ENCODE peak calls at places on chromosomes 6 and 20, in four cellular contexts. B is cardiac fibroblast, H is RWPE1, V is spleen. G is an unnamed sample.

GRCh38 chr6:150537893-150538292 is 61.8 kb upstream of the PLEKHG1 start:
- DNase-seq in V (no peak), H (no peak), B (no peak), G (no peak)

GRCh38 chr6:127031511-127031910 is 87.0 kb upstream of the RSPO3 start:
- DNase-seq in V (no peak), H (no peak), B (no peak), G (no peak)

GRCh38 chr20:25486377-25486776 is 78.9 kb downstream of the GINS1 start:
- DNase-seq in H (no peak), V (no peak), B (peak; percentile 38), G (no peak)

GRCh38 chr20:24039196-24039595 is 50.6 kb upstream of the GGTLC1 start:
- DNase-seq in H (no peak), V (no peak), B (no peak), G (no peak)

GRCh38 chr6:35497571-35498406 is 910 bp upstream of the TEAD3 start:
- DNase-seq in B (peak; percentile 86), V (peak; percentile 86), H (peak; percentile 70), G (peak; percentile 22)

GRCh38 chr6:37576336-37576737 is 76.6 kb upstream of the CCDC167 start:
- DNase-seq in V (no peak), B (no peak), H (peak; percentile 83), G (peak; percentile 87)

GRCh38 chr6:145562771-145563615 is 172.3 kb downstream of the EPM2A start:
- DNase-seq in H (no peak), B (no peak), V (no peak), G (no peak)

GRCh38 chr20:22999756-23000155 is 35.4 kb upstream of the SSTR4 start:
- DNase-seq in H (no peak), V (no peak), B (no peak), G (peak; percentile 55)

GRCh38 chr6:113809818-113810217 is 47.3 kb upstream of the MARCKS start:
- DNase-seq in B (no peak), V (no peak), H (no peak), G (no peak)

GRCh38 chr20:33209789-33210188 is 7.4 kb upstream of the BPIFA3 start:
- DNase-seq in B (peak; percentile 63), V (no peak), H (peak; percentile 91), G (peak; percentile 41)

GRCh38 chr20:39291301-39291700 is 329.2 kb downstream of the DHX35 start:
- DNase-seq in B (no peak), V (no peak), H (no peak), G (no peak)

GRCh38 chr6:27759930-27760329 is 152.3 kb downstream of the OR2B2 start:
- DNase-seq in H (no peak), B (no peak), V (no peak), G (no peak)

GRCh38 chr6:105606871-105607421 is 204.1 kb upstream of the PREP start:
- DNase-seq in H (no peak), V (no peak), B (no peak), G (peak; percentile 56)

GRCh38 chr20:25275813-25276532 is 28.1 kb downstream of the PYGB start:
- DNase-seq in V (peak; percentile 74), B (no peak), H (no peak), G (no peak)

GRCh38 chr6:87730310-87730709 is 28.3 kb upstream of the AKIRIN2 start:
- DNase-seq in V (no peak), H (peak; percentile 41), B (peak; percentile 41), G (peak; percentile 91)

GRCh38 chr20:47687095-47687987 is 97.9 kb downstream of the SULF2 start:
- DNase-seq in B (no peak), H (no peak), V (no peak), G (no peak)

GRCh38 chr6:33621396-33622388 is 570 bp downstream of the ITPR3 start:
- DNase-seq in H (no peak), B (peak; percentile 57), V (peak; percentile 86), G (peak; percentile 33)

GRCh38 chr6:100229512-100229911 is 235.2 kb downstream of the SIM1 start:
- DNase-seq in B (no peak), H (no peak), V (no peak), G (no peak)

GRCh38 chr20:39716796-39717341 is 754.7 kb downstream of the DHX35 start:
- DNase-seq in B (no peak), H (no peak), V (no peak), G (peak; percentile 11)

GRCh38 chr6:1792989-1793388 is 183.3 kb downstream of the FOXC1 start:
- DNase-seq in B (peak; percentile 25), V (no peak), H (peak; percentile 62), G (peak; percentile 42)
- TF ChIP-seq CTCF in B (peak; percentile 56), V (peak; percentile 9), H (peak; percentile 43), G (peak; percentile 46)

DNA sequence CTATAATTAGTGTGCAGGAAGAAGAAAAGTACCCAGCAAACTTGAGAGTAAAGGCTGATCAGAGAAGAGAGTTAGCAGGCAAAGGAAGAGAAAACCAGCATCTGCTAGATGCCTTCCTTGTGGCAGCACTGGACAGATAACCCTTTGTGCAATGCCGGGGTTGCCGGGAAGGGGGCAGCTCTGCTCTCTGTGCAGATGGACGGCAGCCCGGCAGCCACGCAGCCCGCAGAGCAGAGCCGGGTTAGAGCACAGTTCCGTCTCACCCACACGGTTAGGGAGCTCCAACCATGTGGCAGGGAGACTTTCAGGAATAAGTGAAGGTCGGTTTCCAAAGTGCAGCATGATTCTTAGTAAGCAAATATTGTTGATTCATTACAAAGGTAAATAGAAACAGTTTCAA is 80.0 kb upstream of the RPS6KA2 start:
- DNase-seq in B (peak; percentile 35), H (no peak), V (peak; percentile 82), G (peak; percentile 32)
- TF ChIP-seq CTCF in B (peak; percentile 47), H (no peak), V (no peak), G (peak; percentile 57)

GRCh38 chr6:31252625-31253024 is 19.3 kb downstream of the HLA-C start:
- DNase-seq in V (no peak), B (no peak), H (no peak), G (no peak)
- TF ChIP-seq CTCF in V (no peak), B (no peak), H (no peak), G (no peak)

GRCh38 chr20:44183282-44183681 is 3.7 kb downstream of the JPH2 start:
- DNase-seq in H (no peak), V (no peak), B (no peak), G (no peak)
- TF ChIP-seq CTCF in H (no peak), V (no peak), B (no peak), G (no peak)

DNA sequence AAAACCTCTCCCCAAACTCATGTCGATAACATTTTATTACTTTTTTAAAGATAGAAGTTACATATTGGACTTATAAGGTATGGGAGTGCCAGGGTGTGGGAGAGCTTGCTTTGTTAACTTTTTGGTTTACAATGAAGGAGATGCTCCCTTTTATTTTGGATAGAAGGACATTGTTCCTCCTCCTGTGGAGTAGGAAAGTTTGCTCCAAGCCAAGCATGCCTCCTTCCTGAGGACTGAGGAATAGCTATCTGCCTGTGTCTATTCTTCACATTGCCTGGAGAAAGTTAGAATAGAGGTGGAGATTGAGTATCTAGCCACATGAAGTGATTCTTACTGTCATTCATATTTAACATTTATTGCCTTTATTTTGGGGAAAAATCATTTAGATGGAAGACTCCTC is 71.9 kb downstream of the EYA4 start:
- DNase-seq in B (no peak), V (no peak), H (no peak), G (no peak)
- TF ChIP-seq CTCF in B (no peak), V (no peak), H (no peak), G (no peak)

GRCh38 chr20:50152394-50153152 is 950 bp downstream of the PEDS1 start:
- DNase-seq in B (no peak), V (no peak), H (peak; percentile 78), G (peak; percentile 80)
- TF ChIP-seq CTCF in B (no peak), V (no peak), H (no peak), G (peak; percentile 46)

GRCh38 chr6:96015791-96016776 is at the start of gene FUT9:
- DNase-seq in V (peak; percentile 52), H (no peak), B (no peak), G (no peak)
- TF ChIP-seq CTCF in V (no peak), H (no peak), B (no peak), G (no peak)

G was measured in bronchial epithelial cell.